ENCODE peak calls at places on chromosomes 2 and 18, in four cellular contexts. B is tibial nerve, U is heart left ventricle, O is transverse colon. H is an unnamed sample.

GRCh38 chr18:58552057-58552461 is 76.8 kb downstream of the ALPK2 start:
- DNase-seq in B (no peak), U (no peak), O (no peak), H (no peak)

GRCh38 chr2:203873921-203874631 is 6.5 kb downstream of the CTLA4 start:
- DNase-seq in B (no peak), U (no peak), O (no peak), H (no peak)

GRCh38 chr18:36284671-36285295 is 12.7 kb upstream of the FHOD3 start:
- DNase-seq in B (peak; percentile 76), U (no peak), O (peak; percentile 37), H (no peak)

GRCh38 chr2:215736653-215737290 is 276.6 kb downstream of the MREG start:
- DNase-seq in B (no peak), U (no peak), O (no peak), H (no peak)

GRCh38 chr2:189411860-189412259 is 29.4 kb upstream of the WDR75 start:
- DNase-seq in B (no peak), U (no peak), O (no peak), H (no peak)

GRCh38 chr18:77002496-77002895 is 130.1 kb downstream of the MBP start:
- DNase-seq in B (no peak), U (no peak), O (no peak), H (no peak)

GRCh38 chr2:217102941-217103340 is 243.1 kb upstream of the TNP1 start:
- DNase-seq in B (no peak), U (no peak), O (no peak), H (no peak)

GRCh38 chr2:214489181-214489580 is 78.3 kb downstream of the VWC2L start:
- DNase-seq in B (no peak), U (no peak), O (no peak), H (no peak)

GRCh38 chr2:141554810-141555209 is 576.0 kb downstream of the LRP1B start:
- DNase-seq in B (no peak), U (no peak), O (no peak), H (no peak)

GRCh38 chr2:68750592-68751396 is 16.2 kb downstream of the ARHGAP25 start:
- DNase-seq in B (peak; percentile 1), U (no peak), O (no peak), H (no peak)

GRCh38 chr2:109128466-109129355 is at the start of gene SH3RF3:
- DNase-seq in B (peak; percentile 19), U (peak; percentile 68), O (peak; percentile 25), H (peak; percentile 23)

GRCh38 chr2:178233428-178233827 is 39.1 kb downstream of the OSBPL6 start:
- DNase-seq in B (no peak), U (no peak), O (no peak), H (no peak)

GRCh38 chr18:44564922-44565321 is 115.8 kb upstream of the SETBP1 start:
- DNase-seq in B (no peak), U (no peak), O (no peak), H (no peak)

GRCh38 chr2:98730851-98731708 is at the start of gene MGAT4A:
- DNase-seq in B (peak; percentile 27), U (peak; percentile 88), O (peak; percentile 88), H (peak; percentile 71)

GRCh38 chr2:20596193-20596972 is 54.5 kb downstream of the HS1BP3 start:
- DNase-seq in B (no peak), U (no peak), O (peak; percentile 1), H (peak; percentile 1)

GRCh38 chr2:27909901-27910300 is 19.4 kb downstream of the BABAM2 start:
- DNase-seq in B (no peak), U (no peak), O (no peak), H (no peak)

GRCh38 chr2:134692461-134692860 is 26.3 kb downstream of the TMEM163 start:
- DNase-seq in B (no peak), U (no peak), O (no peak), H (no peak)

GRCh38 chr2:16351137-16351536 is 314.5 kb downstream of the CYRIA start:
- DNase-seq in B (no peak), U (no peak), O (no peak), H (no peak)

GRCh38 chr2:31004252-31004651 is 134.0 kb downstream of the GALNT14 start:
- DNase-seq in B (no peak), U (no peak), O (no peak), H (no peak)

GRCh38 chr2:74186038-74186437 is 7.4 kb upstream of the MOB1A start:
- DNase-seq in B (peak; percentile 23), U (peak; percentile 30), O (peak; percentile 45), H (peak; percentile 11)

GRCh38 chr18:48611785-48612480 is 73.1 kb downstream of the CTIF start:
- DNase-seq in B (no peak), U (no peak), O (no peak), H (no peak)

GRCh38 chr2:61328707-61329251 is 142.1 kb downstream of the USP34 start:
- DNase-seq in B (no peak), U (no peak), O (peak; percentile 13), H (no peak)

GRCh38 chr2:71715241-71715750 is 261.9 kb downstream of the DYSF start:
- DNase-seq in B (no peak), U (no peak), O (no peak), H (no peak)

GRCh38 chr2:111178730-111179405 is 58.2 kb downstream of the BCL2L11 start:
- DNase-seq in B (no peak), U (peak; percentile 7), O (no peak), H (no peak)

GRCh38 chr2:174333502-174334277 is 1.1 kb upstream of the SP9 start:
- DNase-seq in B (no peak), U (no peak), O (no peak), H (no peak)

GRCh38 chr2:151808258-151809072 is 19.8 kb downstream of the ARL5A start:
- DNase-seq in B (no peak), U (no peak), O (no peak), H (no peak)

GRCh38 chr2:204538179-204539009 is 6.9 kb upstream of the PARD3B start:
- DNase-seq in B (no peak), U (no peak), O (no peak), H (no peak)

DNA sequence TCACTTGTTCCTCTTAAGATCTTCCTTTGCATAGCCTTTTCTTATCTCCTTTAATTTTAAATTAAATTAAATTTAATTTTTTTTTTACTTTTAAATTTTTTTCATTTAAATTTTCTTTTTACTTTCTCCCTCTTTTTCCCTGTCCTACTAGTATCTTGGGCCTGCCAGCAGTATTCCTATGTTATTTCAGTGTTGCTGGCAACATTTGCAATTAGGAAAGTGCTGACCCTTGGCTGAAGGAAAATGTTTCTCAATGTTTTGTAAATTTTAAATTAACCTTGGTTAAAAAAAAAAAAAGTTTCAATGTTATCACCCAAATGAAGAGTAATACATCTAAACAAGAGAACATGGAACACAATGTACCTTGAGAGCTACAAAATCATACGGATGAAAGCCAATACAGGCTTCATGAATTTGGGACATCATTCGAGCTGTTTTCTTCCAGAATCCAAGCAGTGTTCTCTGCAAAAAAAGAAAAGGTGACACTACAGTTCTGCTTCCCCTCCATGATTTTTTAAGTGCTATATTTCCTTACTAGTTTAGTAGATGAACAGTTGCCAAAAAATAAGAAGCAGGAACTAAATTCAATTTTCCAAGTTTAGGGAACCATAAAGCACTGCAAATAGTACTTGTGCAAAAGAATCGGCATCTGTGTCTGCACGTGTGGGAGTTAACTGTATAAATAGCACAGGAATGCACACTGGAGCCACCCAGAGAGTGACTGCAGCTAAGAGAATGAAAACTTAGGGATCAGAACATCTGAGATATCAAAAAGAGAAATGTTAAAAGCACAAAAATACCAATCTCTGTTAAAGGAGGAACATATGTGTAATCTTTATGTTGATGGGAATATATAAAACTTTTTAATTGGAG is 55.8 kb downstream of the ICA1L start:
- DNase-seq in B (peak; percentile 60), U (no peak), O (no peak), H (no peak)
- H3K27ac ChIP-seq in B (peak overlapping the region; percentile 74), U (peak overlapping the region; percentile 50), O (no peak overlapping the region), H (peak overlapping the region; percentile 42)

GRCh38 chr2:19536136-19536535 is 177.7 kb upstream of the OSR1 start:
- DNase-seq in B (no peak), U (no peak), O (no peak), H (no peak)

GRCh38 chr2:19538411-19538963 is 180.1 kb upstream of the OSR1 start:
- DNase-seq in B (peak; percentile 20), U (no peak), O (peak; percentile 63), H (peak; percentile 45)

GRCh38 chr2:19529663-19530062 is 171.2 kb upstream of the OSR1 start:
- DNase-seq in B (no peak), U (no peak), O (no peak), H (no peak)

DNA sequence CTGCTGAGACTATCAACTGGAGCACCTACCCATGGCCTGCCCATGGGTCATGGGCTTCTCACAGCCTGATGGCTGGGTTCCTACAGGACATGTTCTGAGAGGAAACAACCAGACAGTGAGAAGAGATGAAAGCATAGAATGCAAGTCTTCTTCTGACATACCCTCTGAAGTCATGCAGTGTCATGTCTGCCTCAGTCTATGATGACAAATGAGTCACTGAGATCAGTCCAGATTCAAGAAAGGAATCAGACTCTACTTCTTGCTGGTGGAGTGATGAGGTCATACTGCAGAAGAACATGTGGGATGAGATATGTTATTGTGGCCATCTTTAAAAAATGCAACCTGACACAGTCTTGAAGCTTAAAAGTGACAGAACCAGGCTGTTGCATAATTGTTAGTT is 174.4 kb upstream of the OSR1 start:
- DNase-seq in B (no peak), U (no peak), O (no peak), H (no peak)
- TF ChIP-seq POLR2A in B (no peak), U (no peak), O (no peak), H (no peak)

GRCh38 chr2:241563981-241564595 is 5.5 kb downstream of the BOK start:
- DNase-seq in B (no peak), U (no peak), O (no peak), H (no peak)

GRCh38 chr2:241564596-241565411 is 6.3 kb downstream of the BOK start:
- DNase-seq in B (no peak), U (no peak), O (no peak), H (no peak)

GRCh38 chr2:241566468-241566867 is 7.9 kb downstream of the BOK start:
- DNase-seq in B (no peak), U (no peak), O (no peak), H (no peak)

GRCh38 chr2:241563571-241563980 is 5.0 kb downstream of the BOK start:
- DNase-seq in B (no peak), U (no peak), O (no peak), H (no peak)

DNA sequence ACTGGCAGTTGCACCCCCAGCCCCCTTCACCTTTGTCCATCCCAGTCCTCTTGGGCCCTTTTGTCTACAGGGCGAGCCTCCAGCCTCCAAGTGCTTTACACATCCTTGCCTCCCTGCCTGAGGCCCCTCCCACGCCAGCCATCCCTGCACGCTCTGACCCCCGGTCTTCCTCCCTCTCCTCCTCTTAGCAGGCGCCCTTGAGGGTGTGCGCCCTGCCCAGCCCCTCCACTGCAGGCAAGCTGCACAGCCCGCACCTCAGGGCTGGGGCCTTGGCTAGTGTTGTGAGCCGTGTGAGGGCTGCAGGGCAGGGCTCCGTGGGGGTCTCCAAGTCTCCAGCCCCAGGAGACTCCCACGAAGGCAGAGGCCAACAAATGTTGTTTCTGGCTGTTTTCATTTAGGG is 6.9 kb downstream of the BOK start:
- DNase-seq in B (no peak), U (no peak), O (no peak), H (no peak)
- H3K27ac ChIP-seq in B (no peak overlapping the region), U (no peak overlapping the region), O (no peak overlapping the region), H (no peak overlapping the region)

GRCh38 chr2:207135340-207135739 is 30.4 kb downstream of the KLF7 start:
- DNase-seq in B (no peak), U (no peak), O (no peak), H (no peak)

GRCh38 chr2:207131634-207132418 is 33.9 kb downstream of the KLF7 start:
- DNase-seq in B (no peak), U (no peak), O (no peak), H (no peak)

GRCh38 chr2:207133493-207133861 is 32.3 kb downstream of the KLF7 start:
- DNase-seq in B (no peak), U (no peak), O (no peak), H (no peak)

GRCh38 chr2:207135801-207136457 is 29.8 kb downstream of the KLF7 start:
- DNase-seq in B (no peak), U (no peak), O (no peak), H (no peak)

GRCh38 chr2:207133862-207134519 is 31.8 kb downstream of the KLF7 start:
- DNase-seq in B (peak; percentile 89), U (peak; percentile 86), O (peak; percentile 51), H (peak; percentile 75)
- TF ChIP-seq POLR2A in B (no peak), U (no peak), O (no peak), H (no peak)

H was measured in gastrocnemius medialis.